ENCODE peak calls at places on chromosome 17, in ten cellular contexts. One of them, this sample, is unnamed.

GRCh38 chr17:4175921-4176802 is 33.2 kb downstream of the CYB5D2 start:
- DNase-seq in HS-27A: no peak
- DNase-seq in T47D: no peak
- DNase-seq in activated CD4-positive, alpha-beta T cell treated with anti-CD3 and anti-CD28 coated beads, Interleukin-2, amount 10 ng/mL, durations not matched to agents 7 days and 5 days: peak
- DNase-seq in ELR: no peak
- DNase-seq in adipocyte: peak
- DNase-seq in NCI-H1930: no peak
- DNase-seq in stimulated activated CD4-positive, alpha-beta T cell treated with anti-CD3 and anti-CD28 coated beads, TNF-alpha, amount 100 ng/mL, for 24 hours: peak
- DNase-seq in activated CD8-positive, alpha-beta T cell treated with anti-CD3 and anti-CD28 coated beads for 36 hours: peak
- DNase-seq in activated T-cell treated with anti-CD3 and anti-CD28 coated beads, Interleukin-2, amount 50 U/mL, for 72 hours: peak
- DNase-seq in this sample: no peak

GRCh38 chr17:77140878-77141767 is at the start of gene SEC14L1:
- DNase-seq in HS-27A: no peak
- DNase-seq in T47D: no peak
- DNase-seq in activated CD4-positive, alpha-beta T cell treated with anti-CD3 and anti-CD28 coated beads, Interleukin-2, amount 10 ng/mL, durations not matched to agents 7 days and 5 days: peak
- DNase-seq in ELR: peak
- DNase-seq in adipocyte: peak
- DNase-seq in NCI-H1930: no peak
- DNase-seq in stimulated activated CD4-positive, alpha-beta T cell treated with anti-CD3 and anti-CD28 coated beads, TNF-alpha, amount 100 ng/mL, for 24 hours: no peak
- DNase-seq in activated CD8-positive, alpha-beta T cell treated with anti-CD3 and anti-CD28 coated beads for 36 hours: peak
- DNase-seq in activated T-cell treated with anti-CD3 and anti-CD28 coated beads, Interleukin-2, amount 50 U/mL, for 72 hours: peak
- DNase-seq in this sample: no peak

GRCh38 chr17:38451030-38451839 is 23.0 kb downstream of the ARHGAP23 start:
- DNase-seq in HS-27A: peak
- DNase-seq in T47D: no peak
- DNase-seq in activated CD4-positive, alpha-beta T cell treated with anti-CD3 and anti-CD28 coated beads, Interleukin-2, amount 10 ng/mL, durations not matched to agents 7 days and 5 days: no peak
- DNase-seq in ELR: peak
- DNase-seq in adipocyte: peak
- DNase-seq in NCI-H1930: no peak
- DNase-seq in stimulated activated CD4-positive, alpha-beta T cell treated with anti-CD3 and anti-CD28 coated beads, TNF-alpha, amount 100 ng/mL, for 24 hours: no peak
- DNase-seq in activated CD8-positive, alpha-beta T cell treated with anti-CD3 and anti-CD28 coated beads for 36 hours: no peak
- DNase-seq in activated T-cell treated with anti-CD3 and anti-CD28 coated beads, Interleukin-2, amount 50 U/mL, for 72 hours: no peak
- DNase-seq in this sample: no peak

GRCh38 chr17:13704333-13704732 is 102.6 kb upstream of the HS3ST3A1 start:
- DNase-seq in HS-27A: no peak
- DNase-seq in T47D: no peak
- DNase-seq in activated CD4-positive, alpha-beta T cell treated with anti-CD3 and anti-CD28 coated beads, Interleukin-2, amount 10 ng/mL, durations not matched to agents 7 days and 5 days: no peak
- DNase-seq in ELR: peak
- DNase-seq in adipocyte: peak
- DNase-seq in NCI-H1930: no peak
- DNase-seq in stimulated activated CD4-positive, alpha-beta T cell treated with anti-CD3 and anti-CD28 coated beads, TNF-alpha, amount 100 ng/mL, for 24 hours: no peak
- DNase-seq in activated CD8-positive, alpha-beta T cell treated with anti-CD3 and anti-CD28 coated beads for 36 hours: no peak
- DNase-seq in activated T-cell treated with anti-CD3 and anti-CD28 coated beads, Interleukin-2, amount 50 U/mL, for 72 hours: no peak
- DNase-seq in this sample: no peak

GRCh38 chr17:82984751-82985435 is 94.5 kb upstream of the METRNL start:
- DNase-seq in HS-27A: no peak
- DNase-seq in T47D: no peak
- DNase-seq in activated CD4-positive, alpha-beta T cell treated with anti-CD3 and anti-CD28 coated beads, Interleukin-2, amount 10 ng/mL, durations not matched to agents 7 days and 5 days: no peak
- DNase-seq in ELR: no peak
- DNase-seq in adipocyte: no peak
- DNase-seq in NCI-H1930: no peak
- DNase-seq in stimulated activated CD4-positive, alpha-beta T cell treated with anti-CD3 and anti-CD28 coated beads, TNF-alpha, amount 100 ng/mL, for 24 hours: no peak
- DNase-seq in activated CD8-positive, alpha-beta T cell treated with anti-CD3 and anti-CD28 coated beads for 36 hours: no peak
- DNase-seq in activated T-cell treated with anti-CD3 and anti-CD28 coated beads, Interleukin-2, amount 50 U/mL, for 72 hours: no peak
- DNase-seq in this sample: no peak

GRCh38 chr17:47628014-47628413 is 21.7 kb upstream of the KPNB1 start:
- DNase-seq in HS-27A: no peak
- DNase-seq in T47D: no peak
- DNase-seq in activated CD4-positive, alpha-beta T cell treated with anti-CD3 and anti-CD28 coated beads, Interleukin-2, amount 10 ng/mL, durations not matched to agents 7 days and 5 days: no peak
- DNase-seq in ELR: no peak
- DNase-seq in adipocyte: no peak
- DNase-seq in NCI-H1930: no peak
- DNase-seq in stimulated activated CD4-positive, alpha-beta T cell treated with anti-CD3 and anti-CD28 coated beads, TNF-alpha, amount 100 ng/mL, for 24 hours: no peak
- DNase-seq in activated CD8-positive, alpha-beta T cell treated with anti-CD3 and anti-CD28 coated beads for 36 hours: no peak
- DNase-seq in activated T-cell treated with anti-CD3 and anti-CD28 coated beads, Interleukin-2, amount 50 U/mL, for 72 hours: no peak
- DNase-seq in this sample: no peak

GRCh38 chr17:82231312-82231561 is 2.4 kb downstream of the SLC16A3 start:
- DNase-seq in HS-27A: no peak
- DNase-seq in T47D: no peak
- DNase-seq in activated CD4-positive, alpha-beta T cell treated with anti-CD3 and anti-CD28 coated beads, Interleukin-2, amount 10 ng/mL, durations not matched to agents 7 days and 5 days: no peak
- DNase-seq in ELR: no peak
- DNase-seq in adipocyte: no peak
- DNase-seq in NCI-H1930: no peak
- DNase-seq in stimulated activated CD4-positive, alpha-beta T cell treated with anti-CD3 and anti-CD28 coated beads, TNF-alpha, amount 100 ng/mL, for 24 hours: no peak
- DNase-seq in activated CD8-positive, alpha-beta T cell treated with anti-CD3 and anti-CD28 coated beads for 36 hours: no peak
- DNase-seq in activated T-cell treated with anti-CD3 and anti-CD28 coated beads, Interleukin-2, amount 50 U/mL, for 72 hours: no peak
- DNase-seq in this sample: no peak

GRCh38 chr17:66746736-66747135 is 88.2 kb upstream of the CACNG5 start:
- DNase-seq in HS-27A: no peak
- DNase-seq in T47D: no peak
- DNase-seq in activated CD4-positive, alpha-beta T cell treated with anti-CD3 and anti-CD28 coated beads, Interleukin-2, amount 10 ng/mL, durations not matched to agents 7 days and 5 days: no peak
- DNase-seq in ELR: no peak
- DNase-seq in adipocyte: no peak
- DNase-seq in NCI-H1930: no peak
- DNase-seq in stimulated activated CD4-positive, alpha-beta T cell treated with anti-CD3 and anti-CD28 coated beads, TNF-alpha, amount 100 ng/mL, for 24 hours: no peak
- DNase-seq in activated CD8-positive, alpha-beta T cell treated with anti-CD3 and anti-CD28 coated beads for 36 hours: no peak
- DNase-seq in activated T-cell treated with anti-CD3 and anti-CD28 coated beads, Interleukin-2, amount 50 U/mL, for 72 hours: no peak
- DNase-seq in this sample: no peak

GRCh38 chr17:81314410-81315169 is 19.5 kb upstream of the SLC38A10 start:
- DNase-seq in HS-27A: no peak
- DNase-seq in T47D: no peak
- DNase-seq in activated CD4-positive, alpha-beta T cell treated with anti-CD3 and anti-CD28 coated beads, Interleukin-2, amount 10 ng/mL, durations not matched to agents 7 days and 5 days: no peak
- DNase-seq in ELR: no peak
- DNase-seq in adipocyte: no peak
- DNase-seq in NCI-H1930: no peak
- DNase-seq in stimulated activated CD4-positive, alpha-beta T cell treated with anti-CD3 and anti-CD28 coated beads, TNF-alpha, amount 100 ng/mL, for 24 hours: no peak
- DNase-seq in activated CD8-positive, alpha-beta T cell treated with anti-CD3 and anti-CD28 coated beads for 36 hours: no peak
- DNase-seq in activated T-cell treated with anti-CD3 and anti-CD28 coated beads, Interleukin-2, amount 50 U/mL, for 72 hours: no peak
- DNase-seq in this sample: no peak

GRCh38 chr17:39787743-39788484 is 50.2 kb downstream of the GRB7 start:
- DNase-seq in HS-27A: no peak
- DNase-seq in T47D: no peak
- DNase-seq in activated CD4-positive, alpha-beta T cell treated with anti-CD3 and anti-CD28 coated beads, Interleukin-2, amount 10 ng/mL, durations not matched to agents 7 days and 5 days: no peak
- DNase-seq in ELR: peak
- DNase-seq in adipocyte: no peak
- DNase-seq in NCI-H1930: no peak
- DNase-seq in stimulated activated CD4-positive, alpha-beta T cell treated with anti-CD3 and anti-CD28 coated beads, TNF-alpha, amount 100 ng/mL, for 24 hours: no peak
- DNase-seq in activated CD8-positive, alpha-beta T cell treated with anti-CD3 and anti-CD28 coated beads for 36 hours: no peak
- DNase-seq in activated T-cell treated with anti-CD3 and anti-CD28 coated beads, Interleukin-2, amount 50 U/mL, for 72 hours: no peak
- DNase-seq in this sample: no peak

GRCh38 chr17:59890720-59891119 is 2.0 kb downstream of the TUBD1 start:
- DNase-seq in HS-27A: no peak
- DNase-seq in T47D: no peak
- DNase-seq in activated CD4-positive, alpha-beta T cell treated with anti-CD3 and anti-CD28 coated beads, Interleukin-2, amount 10 ng/mL, durations not matched to agents 7 days and 5 days: no peak
- DNase-seq in ELR: peak
- DNase-seq in adipocyte: peak
- DNase-seq in NCI-H1930: no peak
- DNase-seq in stimulated activated CD4-positive, alpha-beta T cell treated with anti-CD3 and anti-CD28 coated beads, TNF-alpha, amount 100 ng/mL, for 24 hours: no peak
- DNase-seq in activated CD8-positive, alpha-beta T cell treated with anti-CD3 and anti-CD28 coated beads for 36 hours: no peak
- DNase-seq in activated T-cell treated with anti-CD3 and anti-CD28 coated beads, Interleukin-2, amount 50 U/mL, for 72 hours: peak
- DNase-seq in this sample: no peak

GRCh38 chr17:9044796-9045470 is 23.6 kb downstream of the NTN1 start:
- DNase-seq in HS-27A: no peak
- DNase-seq in T47D: no peak
- DNase-seq in activated CD4-positive, alpha-beta T cell treated with anti-CD3 and anti-CD28 coated beads, Interleukin-2, amount 10 ng/mL, durations not matched to agents 7 days and 5 days: no peak
- DNase-seq in ELR: no peak
- DNase-seq in adipocyte: no peak
- DNase-seq in NCI-H1930: no peak
- DNase-seq in stimulated activated CD4-positive, alpha-beta T cell treated with anti-CD3 and anti-CD28 coated beads, TNF-alpha, amount 100 ng/mL, for 24 hours: no peak
- DNase-seq in activated CD8-positive, alpha-beta T cell treated with anti-CD3 and anti-CD28 coated beads for 36 hours: no peak
- DNase-seq in activated T-cell treated with anti-CD3 and anti-CD28 coated beads, Interleukin-2, amount 50 U/mL, for 72 hours: no peak
- DNase-seq in this sample: no peak

GRCh38 chr17:6244796-6245195 is 174.6 kb downstream of the WSCD1 start:
- DNase-seq in HS-27A: no peak
- DNase-seq in T47D: no peak
- DNase-seq in activated CD4-positive, alpha-beta T cell treated with anti-CD3 and anti-CD28 coated beads, Interleukin-2, amount 10 ng/mL, durations not matched to agents 7 days and 5 days: no peak
- DNase-seq in ELR: no peak
- DNase-seq in adipocyte: no peak
- DNase-seq in NCI-H1930: no peak
- DNase-seq in stimulated activated CD4-positive, alpha-beta T cell treated with anti-CD3 and anti-CD28 coated beads, TNF-alpha, amount 100 ng/mL, for 24 hours: no peak
- DNase-seq in activated CD8-positive, alpha-beta T cell treated with anti-CD3 and anti-CD28 coated beads for 36 hours: no peak
- DNase-seq in activated T-cell treated with anti-CD3 and anti-CD28 coated beads, Interleukin-2, amount 50 U/mL, for 72 hours: no peak
- DNase-seq in this sample: no peak

GRCh38 chr17:4436381-4436780 is 2.6 kb downstream of the SPNS3 start:
- DNase-seq in HS-27A: no peak
- DNase-seq in T47D: no peak
- DNase-seq in activated CD4-positive, alpha-beta T cell treated with anti-CD3 and anti-CD28 coated beads, Interleukin-2, amount 10 ng/mL, durations not matched to agents 7 days and 5 days: peak
- DNase-seq in ELR: no peak
- DNase-seq in adipocyte: no peak
- DNase-seq in NCI-H1930: no peak
- DNase-seq in stimulated activated CD4-positive, alpha-beta T cell treated with anti-CD3 and anti-CD28 coated beads, TNF-alpha, amount 100 ng/mL, for 24 hours: no peak
- DNase-seq in activated CD8-positive, alpha-beta T cell treated with anti-CD3 and anti-CD28 coated beads for 36 hours: peak
- DNase-seq in activated T-cell treated with anti-CD3 and anti-CD28 coated beads, Interleukin-2, amount 50 U/mL, for 72 hours: no peak
- DNase-seq in this sample: no peak

GRCh38 chr17:32350662-32351418 is 883 bp downstream of the ZNF207 start:
- DNase-seq in HS-27A: no peak
- DNase-seq in T47D: no peak
- DNase-seq in activated CD4-positive, alpha-beta T cell treated with anti-CD3 and anti-CD28 coated beads, Interleukin-2, amount 10 ng/mL, durations not matched to agents 7 days and 5 days: peak
- DNase-seq in ELR: peak
- DNase-seq in adipocyte: peak
- DNase-seq in NCI-H1930: no peak
- DNase-seq in stimulated activated CD4-positive, alpha-beta T cell treated with anti-CD3 and anti-CD28 coated beads, TNF-alpha, amount 100 ng/mL, for 24 hours: peak
- DNase-seq in activated CD8-positive, alpha-beta T cell treated with anti-CD3 and anti-CD28 coated beads for 36 hours: peak
- DNase-seq in activated T-cell treated with anti-CD3 and anti-CD28 coated beads, Interleukin-2, amount 50 U/mL, for 72 hours: peak
- DNase-seq in this sample: no peak

GRCh38 chr17:72123964-72124791 is 3.4 kb downstream of the SOX9 start:
- DNase-seq in HS-27A: no peak
- DNase-seq in T47D: no peak
- DNase-seq in activated CD4-positive, alpha-beta T cell treated with anti-CD3 and anti-CD28 coated beads, Interleukin-2, amount 10 ng/mL, durations not matched to agents 7 days and 5 days: no peak
- DNase-seq in ELR: no peak
- DNase-seq in adipocyte: no peak
- DNase-seq in NCI-H1930: no peak
- DNase-seq in stimulated activated CD4-positive, alpha-beta T cell treated with anti-CD3 and anti-CD28 coated beads, TNF-alpha, amount 100 ng/mL, for 24 hours: no peak
- DNase-seq in activated CD8-positive, alpha-beta T cell treated with anti-CD3 and anti-CD28 coated beads for 36 hours: no peak
- DNase-seq in activated T-cell treated with anti-CD3 and anti-CD28 coated beads, Interleukin-2, amount 50 U/mL, for 72 hours: no peak
- DNase-seq in this sample: no peak

GRCh38 chr17:48542956-48543853 is 1.7 kb downstream of the HOXB2 start:
- DNase-seq in HS-27A: peak
- DNase-seq in T47D: peak
- DNase-seq in activated CD4-positive, alpha-beta T cell treated with anti-CD3 and anti-CD28 coated beads, Interleukin-2, amount 10 ng/mL, durations not matched to agents 7 days and 5 days: peak
- DNase-seq in ELR: peak
- DNase-seq in adipocyte: peak
- DNase-seq in NCI-H1930: peak
- DNase-seq in stimulated activated CD4-positive, alpha-beta T cell treated with anti-CD3 and anti-CD28 coated beads, TNF-alpha, amount 100 ng/mL, for 24 hours: no peak
- DNase-seq in activated CD8-positive, alpha-beta T cell treated with anti-CD3 and anti-CD28 coated beads for 36 hours: peak
- DNase-seq in activated T-cell treated with anti-CD3 and anti-CD28 coated beads, Interleukin-2, amount 50 U/mL, for 72 hours: peak
- DNase-seq in this sample: no peak

GRCh38 chr17:57871863-57872262 is 22.0 kb upstream of the MRPS23 start:
- DNase-seq in HS-27A: no peak
- DNase-seq in T47D: no peak
- DNase-seq in activated CD4-positive, alpha-beta T cell treated with anti-CD3 and anti-CD28 coated beads, Interleukin-2, amount 10 ng/mL, durations not matched to agents 7 days and 5 days: no peak
- DNase-seq in ELR: no peak
- DNase-seq in adipocyte: no peak
- DNase-seq in NCI-H1930: no peak
- DNase-seq in stimulated activated CD4-positive, alpha-beta T cell treated with anti-CD3 and anti-CD28 coated beads, TNF-alpha, amount 100 ng/mL, for 24 hours: no peak
- DNase-seq in activated CD8-positive, alpha-beta T cell treated with anti-CD3 and anti-CD28 coated beads for 36 hours: no peak
- DNase-seq in activated T-cell treated with anti-CD3 and anti-CD28 coated beads, Interleukin-2, amount 50 U/mL, for 72 hours: no peak
- DNase-seq in this sample: no peak

GRCh38 chr17:82267575-82268379 is 5.7 kb downstream of the CSNK1D start:
- DNase-seq in HS-27A: peak
- DNase-seq in T47D: no peak
- DNase-seq in activated CD4-positive, alpha-beta T cell treated with anti-CD3 and anti-CD28 coated beads, Interleukin-2, amount 10 ng/mL, durations not matched to agents 7 days and 5 days: no peak
- DNase-seq in ELR: peak
- DNase-seq in adipocyte: peak
- DNase-seq in NCI-H1930: no peak
- DNase-seq in stimulated activated CD4-positive, alpha-beta T cell treated with anti-CD3 and anti-CD28 coated beads, TNF-alpha, amount 100 ng/mL, for 24 hours: no peak
- DNase-seq in activated CD8-positive, alpha-beta T cell treated with anti-CD3 and anti-CD28 coated beads for 36 hours: peak
- DNase-seq in activated T-cell treated with anti-CD3 and anti-CD28 coated beads, Interleukin-2, amount 50 U/mL, for 72 hours: peak
- DNase-seq in this sample: no peak

GRCh38 chr17:81412490-81413093 is 17.3 kb downstream of the BAHCC1 start:
- DNase-seq in HS-27A: no peak
- DNase-seq in T47D: no peak
- DNase-seq in activated CD4-positive, alpha-beta T cell treated with anti-CD3 and anti-CD28 coated beads, Interleukin-2, amount 10 ng/mL, durations not matched to agents 7 days and 5 days: peak
- DNase-seq in ELR: no peak
- DNase-seq in adipocyte: no peak
- DNase-seq in NCI-H1930: no peak
- DNase-seq in stimulated activated CD4-positive, alpha-beta T cell treated with anti-CD3 and anti-CD28 coated beads, TNF-alpha, amount 100 ng/mL, for 24 hours: no peak
- DNase-seq in activated CD8-positive, alpha-beta T cell treated with anti-CD3 and anti-CD28 coated beads for 36 hours: peak
- DNase-seq in activated T-cell treated with anti-CD3 and anti-CD28 coated beads, Interleukin-2, amount 50 U/mL, for 72 hours: peak
- DNase-seq in this sample: no peak

GRCh38 chr17:48718162-48718780 is 4.0 kb downstream of the PRAC1 start:
- DNase-seq in HS-27A: no peak
- DNase-seq in T47D: no peak
- DNase-seq in activated CD4-positive, alpha-beta T cell treated with anti-CD3 and anti-CD28 coated beads, Interleukin-2, amount 10 ng/mL, durations not matched to agents 7 days and 5 days: no peak
- DNase-seq in ELR: no peak
- DNase-seq in adipocyte: no peak
- DNase-seq in NCI-H1930: no peak
- DNase-seq in stimulated activated CD4-positive, alpha-beta T cell treated with anti-CD3 and anti-CD28 coated beads, TNF-alpha, amount 100 ng/mL, for 24 hours: no peak
- DNase-seq in activated CD8-positive, alpha-beta T cell treated with anti-CD3 and anti-CD28 coated beads for 36 hours: peak
- DNase-seq in activated T-cell treated with anti-CD3 and anti-CD28 coated beads, Interleukin-2, amount 50 U/mL, for 72 hours: no peak
- DNase-seq in this sample: no peak

GRCh38 chr17:44878627-44879221 is 20.5 kb downstream of the EFTUD2 start:
- DNase-seq in HS-27A: no peak
- DNase-seq in T47D: peak
- DNase-seq in activated CD4-positive, alpha-beta T cell treated with anti-CD3 and anti-CD28 coated beads, Interleukin-2, amount 10 ng/mL, durations not matched to agents 7 days and 5 days: peak
- DNase-seq in ELR: peak
- DNase-seq in adipocyte: peak
- DNase-seq in NCI-H1930: no peak
- DNase-seq in stimulated activated CD4-positive, alpha-beta T cell treated with anti-CD3 and anti-CD28 coated beads, TNF-alpha, amount 100 ng/mL, for 24 hours: no peak
- DNase-seq in activated CD8-positive, alpha-beta T cell treated with anti-CD3 and anti-CD28 coated beads for 36 hours: peak
- DNase-seq in activated T-cell treated with anti-CD3 and anti-CD28 coated beads, Interleukin-2, amount 50 U/mL, for 72 hours: peak
- DNase-seq in this sample: no peak

GRCh38 chr17:65685110-65685509 is 123.7 kb upstream of the AXIN2 start:
- DNase-seq in HS-27A: no peak
- DNase-seq in T47D: no peak
- DNase-seq in activated CD4-positive, alpha-beta T cell treated with anti-CD3 and anti-CD28 coated beads, Interleukin-2, amount 10 ng/mL, durations not matched to agents 7 days and 5 days: no peak
- DNase-seq in ELR: no peak
- DNase-seq in adipocyte: peak
- DNase-seq in NCI-H1930: no peak
- DNase-seq in stimulated activated CD4-positive, alpha-beta T cell treated with anti-CD3 and anti-CD28 coated beads, TNF-alpha, amount 100 ng/mL, for 24 hours: no peak
- DNase-seq in activated CD8-positive, alpha-beta T cell treated with anti-CD3 and anti-CD28 coated beads for 36 hours: no peak
- DNase-seq in activated T-cell treated with anti-CD3 and anti-CD28 coated beads, Interleukin-2, amount 50 U/mL, for 72 hours: no peak
- DNase-seq in this sample: no peak

GRCh38 chr17:31687505-31688126 is 171.4 kb downstream of the COPRS start:
- DNase-seq in HS-27A: no peak
- DNase-seq in T47D: no peak
- DNase-seq in activated CD4-positive, alpha-beta T cell treated with anti-CD3 and anti-CD28 coated beads, Interleukin-2, amount 10 ng/mL, durations not matched to agents 7 days and 5 days: no peak
- DNase-seq in ELR: no peak
- DNase-seq in adipocyte: no peak
- DNase-seq in NCI-H1930: no peak
- DNase-seq in stimulated activated CD4-positive, alpha-beta T cell treated with anti-CD3 and anti-CD28 coated beads, TNF-alpha, amount 100 ng/mL, for 24 hours: no peak
- DNase-seq in activated CD8-positive, alpha-beta T cell treated with anti-CD3 and anti-CD28 coated beads for 36 hours: no peak
- DNase-seq in activated T-cell treated with anti-CD3 and anti-CD28 coated beads, Interleukin-2, amount 50 U/mL, for 72 hours: no peak
- DNase-seq in this sample: no peak

GRCh38 chr17:30454635-30455034 is 22.6 kb upstream of the GOSR1 start:
- DNase-seq in HS-27A: no peak
- DNase-seq in T47D: no peak
- DNase-seq in activated CD4-positive, alpha-beta T cell treated with anti-CD3 and anti-CD28 coated beads, Interleukin-2, amount 10 ng/mL, durations not matched to agents 7 days and 5 days: no peak
- DNase-seq in ELR: no peak
- DNase-seq in adipocyte: no peak
- DNase-seq in NCI-H1930: no peak
- DNase-seq in stimulated activated CD4-positive, alpha-beta T cell treated with anti-CD3 and anti-CD28 coated beads, TNF-alpha, amount 100 ng/mL, for 24 hours: no peak
- DNase-seq in activated CD8-positive, alpha-beta T cell treated with anti-CD3 and anti-CD28 coated beads for 36 hours: no peak
- DNase-seq in activated T-cell treated with anti-CD3 and anti-CD28 coated beads, Interleukin-2, amount 50 U/mL, for 72 hours: no peak
- DNase-seq in this sample: no peak

This sample was measured in GM12878.